ENCODE peak calls at places on chromosomes 5 and 9, in four cellular contexts. Z is IMR-90, W is mesenchymal stem cell, G is H9. K is an unnamed sample.

GRCh38 chr5:170357853-170358497 is 31.2 kb downstream of the KCNMB1 start:
- DNase-seq in G (no peak), Z (no peak), W (no peak), K (no peak)

GRCh38 chr9:78297672-78297961 is 692 bp downstream of the PSAT1 start:
- DNase-seq in W (no peak), G (no peak), Z (peak), K (no peak)

GRCh38 chr5:31581498-31582099 is 49.5 kb downstream of the C5orf22 start:
- DNase-seq in G (no peak), Z (peak), W (peak), K (peak)

GRCh38 chr5:43437062-43437660 is 25.0 kb upstream of the CCL28 start:
- DNase-seq in G (no peak), Z (no peak), W (no peak), K (no peak)

GRCh38 chr9:132946624-132947295 is 2.3 kb upstream of the TSC1 start:
- DNase-seq in G (peak), W (peak), Z (peak), K (peak)

GRCh38 chr5:14156611-14157493 is 13.7 kb downstream of the TRIO start:
- DNase-seq in Z (peak), W (peak), G (no peak), K (no peak)

GRCh38 chr9:38059233-38059936 is 9.6 kb downstream of the SHB start:
- DNase-seq in G (no peak), Z (peak), W (peak), K (no peak)

GRCh38 chr5:138927979-138928378 is 52.8 kb upstream of the LRRTM2 start:
- DNase-seq in W (no peak), G (no peak), Z (peak), K (no peak)

GRCh38 chr9:113274474-113275146 is 762 bp downstream of the CDC26 start:
- DNase-seq in W (peak), Z (peak), G (no peak), K (peak)

GRCh38 chr9:108889649-108890067 is 27.6 kb downstream of the ACTL7A start:
- DNase-seq in G (no peak), Z (peak), W (peak), K (no peak)

GRCh38 chr5:135213466-135214239 is 179.6 kb upstream of the PITX1 start:
- DNase-seq in Z (no peak), W (no peak), G (peak), K (no peak)

GRCh38 chr9:76717176-76717575 is 47.1 kb upstream of the PCA3 start:
- DNase-seq in Z (no peak), W (no peak), G (no peak), K (no peak)

GRCh38 chr9:14343948-14344547 is 30.1 kb upstream of the NFIB start:
- DNase-seq in Z (no peak), G (no peak), W (no peak), K (no peak)

GRCh38 chr5:143641957-143642356 is 170.0 kb upstream of the HMHB1 start:
- DNase-seq in Z (no peak), G (no peak), W (no peak), K (no peak)

GRCh38 chr5:98588225-98588624 is 185.2 kb upstream of the RGMB start:
- DNase-seq in Z (peak), G (no peak), W (peak), K (no peak)

GRCh38 chr5:139869042-139869790 is 73.6 kb downstream of the PSD2 start:
- DNase-seq in W (no peak), G (no peak), Z (no peak), K (no peak)

GRCh38 chr5:38450627-38451371 is 105.6 kb downstream of the LIFR start:
- DNase-seq in W (no peak), G (no peak), Z (peak), K (no peak)

GRCh38 chr9:81416476-81417298 is 272.7 kb downstream of the TLE1 start:
- DNase-seq in G (no peak), W (peak), Z (peak), K (no peak)

GRCh38 chr9:127455299-127455992 is 4.1 kb downstream of the LRSAM1 start:
- DNase-seq in W (no peak), G (peak), Z (no peak), K (no peak)

GRCh38 chr5:94433393-94434149 is 184.8 kb downstream of the KIAA0825 start:
- DNase-seq in W (peak), Z (peak), G (no peak), K (no peak)

GRCh38 chr5:74772359-74772758 is 5.3 kb downstream of the NSA2 start:
- DNase-seq in Z (peak), W (peak), G (no peak), K (no peak)

GRCh38 chr9:306907-307306 is 92.2 kb downstream of the DOCK8 start:
- DNase-seq in W (no peak), Z (no peak), G (peak), K (no peak)

GRCh38 chr5:82355921-82356454 is 77.8 kb upstream of the RPS23 start:
- DNase-seq in G (no peak), W (no peak), Z (no peak), K (no peak)

GRCh38 chr5:158868570-158868969 is 231.1 kb downstream of the EBF1 start:
- DNase-seq in W (no peak), Z (no peak), G (no peak), K (no peak)
- H2BK15ac ChIP-seq in W (no peak), Z (no peak), G (no peak), K (no peak)

DNA sequence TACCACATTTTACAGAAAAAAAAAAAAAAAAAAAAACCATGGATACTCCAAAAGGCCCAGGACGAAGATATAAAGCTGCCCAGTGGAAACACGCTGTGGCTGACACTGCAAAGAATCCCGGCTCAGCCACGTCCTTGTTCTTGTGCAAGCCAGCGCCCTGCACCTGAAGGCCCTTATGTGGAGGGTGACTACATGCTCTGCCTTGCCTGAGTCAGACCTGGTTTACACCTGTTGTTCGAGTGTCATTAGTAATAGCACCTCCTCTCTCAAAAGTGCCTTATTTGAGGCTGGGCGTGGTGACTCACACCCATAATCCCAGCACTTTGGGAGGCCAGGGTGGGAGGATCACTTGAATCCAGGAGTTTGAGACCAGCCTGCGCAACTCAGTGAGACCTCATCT is 54.3 kb upstream of the ZSWIM6 start:
- DNase-seq in W (no peak), Z (no peak), G (no peak), K (no peak)
- H2BK15ac ChIP-seq in W (no peak), Z (peak), G (no peak), K (no peak)

GRCh38 chr9:4491621-4491975 is 1.3 kb downstream of the SLC1A1 start:
- DNase-seq in G (peak), W (no peak), Z (no peak), K (no peak)
- H2BK15ac ChIP-seq in G (no peak), W (no peak), Z (no peak), K (peak)

DNA sequence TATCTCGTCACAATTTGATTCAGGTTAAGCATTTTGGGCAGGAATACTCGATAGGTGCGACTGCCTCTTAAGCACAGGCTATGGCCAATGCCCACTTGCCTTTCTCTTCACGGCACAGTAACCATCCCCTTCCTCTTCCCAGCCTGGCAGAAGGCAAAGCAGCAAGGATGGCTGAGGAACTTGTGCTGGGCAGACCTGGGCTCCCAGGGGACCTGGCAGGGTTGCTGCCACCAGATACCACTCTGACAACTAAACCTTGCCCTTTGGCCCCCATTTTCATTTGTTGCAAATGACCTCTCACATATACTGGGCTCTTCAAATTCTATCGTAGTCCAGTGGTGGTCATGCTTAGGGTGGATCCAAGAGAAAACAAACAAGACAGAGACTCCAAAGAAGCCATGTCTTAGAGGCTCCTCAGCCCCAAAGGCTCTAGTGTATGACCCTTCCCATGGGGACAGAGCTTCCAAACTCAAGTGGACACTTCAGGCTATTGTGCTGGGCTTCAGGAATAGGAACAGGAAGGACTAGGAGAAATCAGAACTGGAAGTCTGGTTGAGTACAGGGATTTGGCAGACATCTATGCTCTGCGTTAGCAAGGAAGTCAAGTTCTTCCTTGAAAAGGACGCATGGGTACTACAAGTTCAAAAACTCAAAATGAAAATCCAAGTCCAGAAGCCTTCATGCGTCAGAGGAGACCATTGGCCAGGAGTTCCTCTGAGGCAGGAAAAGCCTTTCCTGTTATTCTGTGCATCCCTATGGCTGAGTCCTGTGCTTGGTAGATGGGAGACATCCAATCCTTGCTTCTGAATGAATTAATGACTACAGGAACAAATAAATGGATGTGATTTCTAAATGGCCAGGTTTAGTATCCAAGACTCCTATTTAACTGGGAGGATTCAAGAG is 64.6 kb upstream of the PLPP1 start:
- DNase-seq in G (no peak), W (no peak), Z (no peak), K (no peak)
- H2BK15ac ChIP-seq in G (no peak), W (peak), Z (peak), K (no peak)

DNA sequence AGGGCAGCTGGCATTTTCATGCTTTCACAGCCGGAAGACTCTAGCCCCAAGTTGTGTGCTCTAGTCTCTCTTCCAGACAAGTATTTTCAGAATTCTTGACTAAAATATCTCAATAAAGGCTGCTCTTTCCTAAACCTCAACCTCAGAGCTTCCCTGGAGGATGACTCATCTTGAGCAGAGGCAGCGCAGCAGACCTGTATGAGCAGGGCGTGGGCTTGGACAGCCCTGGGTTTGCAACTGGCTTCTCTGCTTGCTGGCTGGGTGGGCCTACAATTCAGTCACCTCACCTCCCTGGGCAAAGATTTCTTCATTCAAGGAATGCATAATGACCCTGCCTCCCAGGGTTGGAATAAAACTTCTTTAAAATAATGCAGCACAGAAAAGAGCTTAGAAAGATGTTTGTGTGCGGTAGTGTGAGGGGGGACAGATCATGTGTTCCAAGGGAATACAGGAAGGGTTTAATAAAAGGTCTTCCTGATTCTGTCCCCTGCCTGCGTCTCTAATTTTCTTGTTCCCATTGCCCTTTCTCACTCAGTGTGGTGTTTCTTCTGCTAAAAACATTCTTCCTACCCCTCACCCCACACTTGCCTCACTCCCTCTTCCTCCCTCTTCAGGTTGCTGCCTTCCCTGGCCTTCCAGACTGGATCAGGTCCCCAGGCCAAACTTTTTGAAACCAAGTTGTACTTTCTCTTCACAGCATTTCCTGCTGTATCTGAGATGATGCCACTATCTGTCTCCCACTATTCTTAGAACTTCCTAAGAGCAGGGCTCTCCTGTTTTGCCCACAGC is 39.4 kb upstream of the MAP1B start:
- DNase-seq in W (peak), Z (peak), G (no peak), K (no peak)
- H2BK15ac ChIP-seq in W (no peak), Z (peak), G (no peak), K (no peak)

GRCh38 chr5:132744659-132745058 is 2.6 kb upstream of the CCNI2 start:
- DNase-seq in W (no peak), G (no peak), Z (no peak), K (no peak)

GRCh38 chr5:132747693-132748440 is 641 bp downstream of the CCNI2 start:
- DNase-seq in G (peak), Z (no peak), W (no peak), K (no peak)

GRCh38 chr5:132747064-132747692 is at the start of gene CCNI2:
- DNase-seq in W (peak), G (peak), Z (no peak), K (no peak)

GRCh38 chr5:132748522-132749000 is 1.3 kb downstream of the CCNI2 start:
- DNase-seq in G (no peak), Z (no peak), W (no peak), K (no peak)

DNA sequence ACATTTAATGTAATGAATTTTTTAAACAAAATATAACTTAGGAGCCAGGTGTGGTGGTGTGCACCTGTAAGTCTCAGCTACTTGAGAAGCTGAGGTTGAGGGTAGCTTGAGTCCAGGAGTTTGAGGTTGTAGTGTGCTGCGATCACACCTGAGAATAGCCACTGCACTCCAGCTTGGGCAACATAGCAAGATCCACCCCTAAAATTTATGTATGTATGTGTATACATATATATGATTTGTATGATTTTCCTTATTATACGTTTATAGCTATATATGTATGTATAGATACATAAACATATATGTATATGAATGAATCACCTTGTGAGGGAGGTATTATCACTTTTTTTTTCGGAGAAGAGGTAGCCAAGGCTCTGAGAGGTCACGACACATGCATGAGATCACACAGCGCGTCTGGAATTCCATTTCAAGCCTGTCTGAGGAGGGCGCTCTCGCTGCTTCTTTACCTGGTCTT is 598 bp upstream of the CCNI2 start:
- DNase-seq in W (no peak), G (no peak), Z (no peak), K (no peak)
- H2BK15ac ChIP-seq in W (no peak), G (no peak), Z (no peak), K (no peak)

K was measured in neuronal stem cell.